ENCODE peak calls at places on chromosomes 13 and 19, in ten cellular contexts. S is left ventricle myocardium inferior, D is right lobe of liver, L is AG10803, H is hepatocyte, Z is heart right ventricle, U is mucosa of descending colon, R is HFFc6, Y is neural crest cell, T is body of pancreas. V is an unnamed sample.

GRCh38 chr13:64276232-64276631 is 2860.6 kb upstream of the PCDH20 start:
- DNase-seq in S (no peak), D (no peak), L (no peak), H (no peak), Z (no peak), U (no peak), R (no peak), Y (no peak), T (no peak), V (no peak)

GRCh38 chr19:52660981-52661380 is 22.8 kb upstream of the ZNF83 start:
- DNase-seq in S (no peak), D (no peak), L (peak; percentile 10), H (no peak), Z (no peak), U (no peak), R (no peak), Y (no peak), T (no peak), V (no peak)

GRCh38 chr19:42658148-42658547 is 63.4 kb upstream of the CEACAM8 start:
- DNase-seq in S (no peak), D (no peak), L (peak; percentile 4), H (no peak), Z (no peak), U (no peak), R (no peak), Y (no peak), T (no peak), V (no peak)

GRCh38 chr19:1747285-1748114 is 5.8 kb upstream of the ONECUT3 start:
- DNase-seq in S (no peak), D (no peak), L (peak; percentile 65), H (peak; percentile 81), Z (no peak), U (no peak), R (peak; percentile 98), Y (no peak), T (peak; percentile 25), V (no peak)

GRCh38 chr19:40603071-40603718 is 2.0 kb downstream of the LTBP4 start:
- DNase-seq in S (no peak), D (no peak), L (peak; percentile 36), H (peak; percentile 73), Z (no peak), U (no peak), R (peak; percentile 35), Y (no peak), T (no peak), V (peak; percentile 69)

GRCh38 chr19:38742296-38742695 is 2.0 kb downstream of the CAPN12 start:
- DNase-seq in S (no peak), D (no peak), L (no peak), H (no peak), Z (no peak), U (no peak), R (no peak), Y (no peak), T (no peak), V (peak; percentile 5)

GRCh38 chr19:30064776-30065494 is 122.9 kb downstream of the URI1 start:
- DNase-seq in S (no peak), D (no peak), L (no peak), H (no peak), Z (no peak), U (no peak), R (no peak), Y (no peak), T (no peak), V (peak; percentile 8)

GRCh38 chr13:94233401-94233800 is 246.1 kb downstream of the DCT start:
- DNase-seq in S (peak; percentile 20), D (no peak), L (peak; percentile 85), H (peak; percentile 19), Z (no peak), U (peak; percentile 11), R (peak; percentile 80), Y (no peak), T (no peak), V (no peak)

GRCh38 chr19:47377801-47378200 is 28.7 kb downstream of the DHX34 start:
- DNase-seq in S (no peak), D (no peak), L (no peak), H (no peak), Z (no peak), U (no peak), R (no peak), Y (no peak), T (no peak), V (peak; percentile 6)

GRCh38 chr19:55325172-55325571 is at the start of gene TMEM150B:
- DNase-seq in S (no peak), D (no peak), L (no peak), H (no peak), Z (no peak), U (no peak), R (no peak), Y (no peak), T (no peak), V (no peak)

DNA sequence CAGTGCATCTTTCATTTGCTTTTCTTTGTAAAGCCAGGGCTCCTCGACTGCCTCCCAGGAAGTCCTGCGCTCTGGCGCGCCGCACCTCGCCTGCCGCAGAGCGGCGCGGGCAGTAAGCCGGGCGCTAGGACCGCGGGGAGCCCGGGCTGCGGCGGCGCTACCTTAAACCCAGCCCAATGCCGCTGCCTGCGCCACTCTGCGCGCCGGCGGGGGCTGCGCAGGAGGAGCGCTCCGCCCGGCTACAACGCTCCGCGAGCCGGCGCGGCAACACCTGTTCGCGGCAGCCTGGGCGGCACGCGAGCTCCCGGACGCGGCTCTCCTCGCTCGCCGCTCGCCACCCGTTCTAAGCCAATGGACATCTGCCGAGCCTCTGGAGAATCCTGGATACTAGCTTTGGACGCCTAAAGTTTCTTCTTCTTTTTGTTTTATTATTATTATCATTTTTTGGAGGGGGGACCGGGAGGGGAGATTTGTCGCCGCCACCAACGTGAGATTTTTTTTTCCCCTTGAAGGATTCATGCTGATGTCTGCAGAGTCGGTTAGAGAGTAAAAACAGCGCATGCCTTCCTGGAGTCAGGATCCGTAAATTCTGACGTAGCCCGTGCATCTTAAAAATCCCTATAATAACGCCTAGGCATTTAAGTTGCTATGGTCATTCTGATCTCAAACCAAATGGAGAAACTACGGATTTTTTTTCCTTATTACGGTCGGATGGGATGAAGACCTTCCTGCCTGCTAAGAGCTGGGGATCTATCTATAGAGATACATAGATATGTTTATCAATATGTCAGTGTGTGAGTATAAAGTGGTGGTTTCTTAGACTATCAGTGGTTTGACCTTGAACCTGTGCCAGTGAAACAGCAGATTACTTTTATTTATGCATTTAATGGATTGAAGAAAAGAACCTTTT is at the start of gene FGF9:
- DNase-seq in S (peak; percentile 76), D (peak; percentile 83), L (peak; percentile 66), H (peak; percentile 92), Z (peak; percentile 77), U (peak; percentile 89), R (peak; percentile 36), Y (peak; percentile 62), T (peak; percentile 82), V (peak; percentile 72)
- TF ChIP-seq CTCF in S (peak; percentile 39), D (no peak), L (no peak), H (no peak), Z (no peak), U (no peak), R (no peak), Y (no peak), T (peak; percentile 37), V (peak; percentile 0)

DNA sequence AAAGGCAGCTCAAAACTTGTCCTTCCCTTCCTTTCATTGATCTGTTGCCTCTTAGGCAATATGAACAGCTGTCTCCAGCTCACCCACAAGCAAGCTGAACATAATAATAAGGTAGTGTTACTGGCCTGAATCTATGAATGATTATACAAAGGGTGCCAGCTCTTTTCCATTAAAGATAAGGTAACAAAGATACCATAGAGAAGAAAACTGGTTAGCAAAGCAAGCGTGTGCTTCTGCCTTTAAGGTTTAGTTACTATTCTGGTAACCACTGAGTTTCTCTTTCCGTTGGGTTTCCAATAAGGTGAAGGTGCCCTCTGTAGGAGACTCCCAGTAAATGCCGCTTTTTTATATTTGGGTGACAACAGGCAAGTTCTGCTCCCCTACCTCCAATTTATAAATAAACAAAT is 12.1 kb upstream of the DACH1 start:
- DNase-seq in S (no peak), D (no peak), L (no peak), H (peak; percentile 61), Z (no peak), U (peak; percentile 50), R (no peak), Y (no peak), T (no peak), V (no peak)
- TF ChIP-seq CTCF in S (peak; percentile 70), D (peak; percentile 45), L (peak; percentile 39), H (peak; percentile 70), Z (peak; percentile 32), U (peak; percentile 36), R (peak; percentile 49), Y (peak; percentile 77), T (peak; percentile 65), V (peak; percentile 80)

DNA sequence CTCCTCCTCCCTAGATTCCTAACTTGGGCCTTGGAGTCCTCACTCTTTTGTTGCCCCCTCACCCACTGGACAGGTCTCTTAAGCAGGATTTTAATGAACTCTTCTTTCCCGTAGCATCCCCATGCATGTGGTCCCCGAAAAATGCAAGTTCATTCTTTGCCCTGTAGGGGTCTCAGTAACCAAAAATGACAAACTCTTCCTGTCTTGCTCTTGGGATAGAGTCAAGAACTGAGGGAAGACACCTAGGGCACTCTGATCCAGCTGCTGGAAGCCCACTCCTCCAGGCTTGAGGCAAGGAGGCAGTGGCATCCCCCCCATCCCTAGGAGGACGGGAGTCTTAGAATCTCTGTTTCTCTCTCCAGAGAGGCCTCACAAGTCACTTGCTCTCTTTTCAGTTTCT is 987.0 kb downstream of the DIAPH3 start:
- DNase-seq in S (no peak), D (no peak), L (no peak), H (no peak), Z (no peak), U (no peak), R (no peak), Y (no peak), T (no peak), V (no peak)
- TF ChIP-seq CTCF in S (peak; percentile 11), D (no peak), L (peak; percentile 2), H (no peak), Z (no peak), U (no peak), R (peak; percentile 41), Y (peak; percentile 32), T (no peak), V (no peak)

GRCh38 chr13:32164622-32165268 is 133.2 kb downstream of the FRY start:
- DNase-seq in S (no peak), D (no peak), L (peak; percentile 58), H (peak; percentile 81), Z (no peak), U (peak; percentile 50), R (peak; percentile 56), Y (peak; percentile 32), T (peak; percentile 26), V (no peak)
- TF ChIP-seq CTCF in S (peak; percentile 56), D (peak; percentile 38), L (peak; percentile 65), H (peak; percentile 54), Z (no peak), U (no peak), R (peak; percentile 82), Y (peak; percentile 75), T (peak; percentile 43), V (peak; percentile 72)